ENCODE peak calls at places on chromosomes 13 and 19, in five cellular contexts. G, E, Y, L and K are unnamed samples.

GRCh38 chr19:17522988-17523872 is 11.8 kb downstream of the PGLS start:
- DNase-seq in G (no peak), E (no peak), Y (no peak), L (peak; percentile 81), K (no peak)

GRCh38 chr19:10206226-10206873 is 11.6 kb upstream of the DNMT1 start:
- DNase-seq in G (peak; percentile 51), E (no peak), Y (peak; percentile 49), L (peak; percentile 78), K (peak; percentile 63)

GRCh38 chr19:51047031-51047335 is 12.2 kb upstream of the KLK12 start:
- DNase-seq in G (no peak), E (no peak), Y (no peak), L (no peak), K (no peak)

GRCh38 chr13:107678075-107678689 is 537.2 kb downstream of the LIG4 start:
- DNase-seq in G (peak; percentile 43), E (no peak), Y (peak; percentile 48), L (no peak), K (peak; percentile 35)

GRCh38 chr19:38528931-38529330 is 88.8 kb downstream of the MAP4K1 start:
- DNase-seq in G (no peak), E (no peak), Y (no peak), L (no peak), K (no peak)

GRCh38 chr19:13056052-13056660 is 46.5 kb downstream of the LYL1 start:
- DNase-seq in G (peak; percentile 97), E (no peak), Y (peak; percentile 85), L (peak; percentile 93), K (peak; percentile 90)

GRCh38 chr13:100300213-100300612 is 211.3 kb downstream of the PCCA start:
- DNase-seq in G (no peak), E (no peak), Y (no peak), L (no peak), K (no peak)

GRCh38 chr13:105139380-105140285 is 1395.8 kb downstream of the EFNB2 start:
- DNase-seq in G (no peak), E (peak; percentile 45), Y (no peak), L (peak; percentile 78), K (no peak)

GRCh38 chr19:14703833-14704232 is 14.0 kb downstream of the ZNF333 start:
- DNase-seq in G (no peak), E (no peak), Y (no peak), L (no peak), K (no peak)

GRCh38 chr19:35592226-35592625 is 6.3 kb downstream of the PMIS2 start:
- DNase-seq in G (peak; percentile 52), E (no peak), Y (peak; percentile 64), L (no peak), K (peak; percentile 61)
- TF ChIP-seq CTCF in G (peak; percentile 64), E (peak; percentile 32), Y (peak; percentile 67), L (peak; percentile 48), K (peak; percentile 54)

GRCh38 chr13:63285426-63285825 is 1869.8 kb upstream of the PCDH20 start:
- DNase-seq in G (no peak), E (no peak), Y (no peak), L (no peak), K (no peak)

GRCh38 chr13:63291701-63292100 is 1876.1 kb upstream of the PCDH20 start:
- DNase-seq in G (no peak), E (no peak), Y (no peak), L (no peak), K (no peak)

GRCh38 chr13:63288576-63288975 is 1872.9 kb upstream of the PCDH20 start:
- DNase-seq in G (no peak), E (no peak), Y (no peak), L (no peak), K (no peak)

DNA sequence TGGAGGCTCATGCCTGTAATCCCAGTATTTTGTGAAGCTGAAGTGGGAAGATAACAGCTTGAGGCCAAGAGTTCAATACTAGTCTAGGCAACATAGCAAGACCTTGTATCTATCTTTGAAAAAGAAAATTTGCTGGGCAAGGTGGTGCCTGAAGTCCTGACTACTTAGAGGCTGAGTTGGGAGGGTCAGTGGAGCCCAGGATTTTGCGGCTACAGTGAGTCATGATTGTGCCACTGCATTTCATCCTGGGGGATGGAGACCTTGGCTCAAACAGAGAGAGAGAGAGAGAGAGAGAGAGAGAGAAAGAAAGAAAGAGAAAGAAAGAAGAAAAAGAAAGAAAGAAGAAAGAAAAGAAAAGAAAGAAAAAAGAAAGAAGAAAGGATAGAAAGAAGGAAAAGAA is 1872.3 kb upstream of the PCDH20 start:
- DNase-seq in G (no peak), E (no peak), Y (no peak), L (no peak), K (no peak)
- TF ChIP-seq CTCF in G (no peak), E (no peak), Y (no peak), L (no peak), K (no peak)

GRCh38 chr13:51524312-51524711 is 60.0 kb upstream of the WDFY2 start:
- DNase-seq in G (peak; percentile 69), E (no peak), Y (peak; percentile 66), L (no peak), K (peak; percentile 65)

GRCh38 chr13:51520524-51520923 is 63.7 kb upstream of the WDFY2 start:
- DNase-seq in G (peak; percentile 45), E (no peak), Y (peak; percentile 24), L (no peak), K (peak; percentile 97)

GRCh38 chr13:51523082-51523518 is 61.2 kb upstream of the WDFY2 start:
- DNase-seq in G (peak; percentile 72), E (no peak), Y (no peak), L (no peak), K (peak; percentile 96)

GRCh38 chr13:51519839-51520238 is 64.4 kb upstream of the WDFY2 start:
- DNase-seq in G (peak; percentile 79), E (no peak), Y (no peak), L (no peak), K (peak; percentile 90)

GRCh38 chr13:51518847-51519246 is 65.4 kb upstream of the WDFY2 start:
- DNase-seq in G (peak; percentile 72), E (no peak), Y (no peak), L (no peak), K (peak; percentile 61)
- TF ChIP-seq CTCF in G (no peak), E (no peak), Y (no peak), L (no peak), K (no peak)

DNA sequence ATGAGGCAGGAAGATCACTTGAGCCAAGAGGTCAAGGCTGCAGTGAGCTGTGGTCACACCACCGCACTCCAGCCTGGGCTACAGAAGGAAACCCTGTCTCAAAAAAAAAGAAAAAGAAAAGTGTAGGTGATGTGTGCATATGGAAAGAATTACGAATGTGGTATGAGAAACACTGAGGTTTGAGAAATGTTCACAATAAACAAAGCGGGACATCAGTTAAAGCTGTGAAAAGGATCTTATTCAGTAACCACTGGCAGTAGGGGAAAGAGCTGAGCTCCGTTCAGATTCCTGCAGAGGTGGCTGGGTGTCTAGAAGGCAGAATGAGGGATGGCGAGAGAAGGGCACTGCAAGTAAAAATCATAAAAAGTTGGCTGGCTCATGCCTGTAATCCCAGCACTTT is 4.1 kb upstream of the IGSF23 start:
- DNase-seq in G (no peak), E (no peak), Y (no peak), L (no peak), K (no peak)
- TF ChIP-seq CTCF in G (no peak), E (no peak), Y (no peak), L (no peak), K (no peak)

GRCh38 chr13:98486412-98486811 is 90.5 kb downstream of the STK24 start:
- DNase-seq in G (no peak), E (no peak), Y (no peak), L (no peak), K (no peak)
- TF ChIP-seq CTCF in G (no peak), E (peak; percentile 2), Y (no peak), L (no peak), K (no peak)

DNA sequence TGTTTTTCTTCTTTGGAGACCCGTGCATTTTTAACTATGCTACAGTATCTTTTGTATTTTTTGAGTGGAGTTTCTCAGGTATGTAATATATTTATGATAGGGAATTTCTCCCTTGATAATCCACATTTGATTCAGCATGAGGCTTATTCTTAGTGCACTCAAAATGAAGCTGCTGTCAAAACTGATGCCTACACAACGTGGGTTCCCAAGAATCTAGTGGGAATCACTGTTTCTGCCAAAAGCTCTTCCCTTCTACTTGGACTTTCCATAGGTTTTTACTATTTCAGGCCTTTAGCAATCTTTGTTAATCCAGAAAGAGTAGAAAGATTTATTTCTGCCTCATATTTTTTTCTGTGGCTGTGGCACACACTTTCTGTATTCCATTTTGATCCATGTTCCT is 1003.7 kb downstream of the SLITRK5 start:
- DNase-seq in G (no peak), E (no peak), Y (no peak), L (no peak), K (no peak)
- TF ChIP-seq CTCF in G (no peak), E (no peak), Y (no peak), L (no peak), K (no peak)

DNA sequence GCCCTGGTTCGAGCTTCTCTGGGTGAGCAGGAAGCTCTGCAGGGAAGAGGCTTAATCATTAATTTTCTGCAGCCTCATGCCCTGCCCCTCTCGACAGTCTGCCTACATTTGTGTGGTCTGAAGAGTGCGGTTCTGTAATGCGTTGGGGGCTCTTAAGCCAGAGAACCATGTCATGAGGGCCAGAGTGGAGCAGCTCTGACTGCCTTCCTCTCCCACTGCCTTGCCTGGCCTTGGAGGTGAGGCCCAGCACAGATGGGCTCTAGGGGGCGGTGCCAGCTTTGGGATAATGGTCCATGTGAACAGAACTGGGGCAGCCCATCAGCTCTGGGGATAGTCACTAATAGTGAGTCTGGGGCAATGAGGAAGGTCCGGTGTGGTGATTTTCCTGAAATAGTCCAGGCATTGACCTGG is 5.7 kb downstream of the FGF9 start:
- DNase-seq in G (no peak), E (peak; percentile 58), Y (peak; percentile 54), L (peak; percentile 75), K (peak; percentile 27)
- TF ChIP-seq CTCF in G (no peak), E (peak; percentile 63), Y (peak; percentile 43), L (no peak), K (peak; percentile 19)